ENCODE peak calls at places on chromosomes 11 and 22, in six cellular contexts. One of them, this sample, is unnamed.

GRCh38 chr11:56045538-56045937 is 18.1 kb downstream of the OR5AS1 start:
- DNase-seq in LHCN-M2: no peak
- DNase-seq in heart left ventricle: no peak
- DNase-seq in EL: no peak
- DNase-seq in suprapubic skin: no peak
- DNase-seq in endodermal cell: no peak
- DNase-seq in this sample: no peak

GRCh38 chr11:75668508-75669297 is at the start of gene MAP6:
- DNase-seq in LHCN-M2: no peak
- DNase-seq in heart left ventricle: peak
- DNase-seq in EL: peak
- DNase-seq in suprapubic skin: no peak
- DNase-seq in endodermal cell: peak
- DNase-seq in this sample: no peak

GRCh38 chr11:16120008-16120407 is 236.3 kb downstream of the SOX6 start:
- DNase-seq in LHCN-M2: no peak
- DNase-seq in heart left ventricle: no peak
- DNase-seq in EL: no peak
- DNase-seq in suprapubic skin: no peak
- DNase-seq in endodermal cell: no peak
- DNase-seq in this sample: no peak

GRCh38 chr11:72786305-72787261 is 7.3 kb downstream of the STARD10 start:
- DNase-seq in LHCN-M2: no peak
- DNase-seq in heart left ventricle: no peak
- DNase-seq in EL: no peak
- DNase-seq in suprapubic skin: no peak
- DNase-seq in endodermal cell: no peak
- DNase-seq in this sample: no peak

GRCh38 chr11:112294688-112295340 is 34.2 kb upstream of the PLET1 start:
- DNase-seq in LHCN-M2: peak
- DNase-seq in heart left ventricle: no peak
- DNase-seq in EL: no peak
- DNase-seq in suprapubic skin: no peak
- DNase-seq in endodermal cell: no peak
- DNase-seq in this sample: no peak

GRCh38 chr22:43009444-43009843 is 5.5 kb downstream of the PACSIN2 start:
- DNase-seq in LHCN-M2: no peak
- DNase-seq in heart left ventricle: no peak
- DNase-seq in EL: no peak
- DNase-seq in suprapubic skin: no peak
- DNase-seq in endodermal cell: no peak
- DNase-seq in this sample: no peak

GRCh38 chr11:8260202-8260996 is 3.3 kb downstream of the LMO1 start:
- DNase-seq in LHCN-M2: no peak
- DNase-seq in heart left ventricle: no peak
- DNase-seq in EL: no peak
- DNase-seq in suprapubic skin: peak
- DNase-seq in endodermal cell: peak
- DNase-seq in this sample: no peak

GRCh38 chr11:12798609-12799011 is 124.4 kb downstream of the TEAD1 start:
- DNase-seq in LHCN-M2: no peak
- DNase-seq in heart left ventricle: no peak
- DNase-seq in EL: no peak
- DNase-seq in suprapubic skin: no peak
- DNase-seq in endodermal cell: no peak
- DNase-seq in this sample: no peak

GRCh38 chr11:45383229-45383628 is 97.1 kb upstream of the SYT13 start:
- DNase-seq in LHCN-M2: peak
- DNase-seq in heart left ventricle: no peak
- DNase-seq in EL: peak
- DNase-seq in suprapubic skin: no peak
- DNase-seq in endodermal cell: no peak
- DNase-seq in this sample: peak

GRCh38 chr11:64206457-64207246 is at the start of gene FERMT3:
- DNase-seq in LHCN-M2: no peak
- DNase-seq in heart left ventricle: peak
- DNase-seq in EL: no peak
- DNase-seq in suprapubic skin: no peak
- DNase-seq in endodermal cell: no peak
- DNase-seq in this sample: no peak

GRCh38 chr11:67053896-67054850 is 2.5 kb upstream of the RHOD start:
- DNase-seq in LHCN-M2: peak
- DNase-seq in heart left ventricle: no peak
- DNase-seq in EL: peak
- DNase-seq in suprapubic skin: no peak
- DNase-seq in endodermal cell: peak
- DNase-seq in this sample: peak

GRCh38 chr11:28517621-28518020 is 409.4 kb downstream of the METTL15 start:
- DNase-seq in LHCN-M2: no peak
- DNase-seq in heart left ventricle: no peak
- DNase-seq in EL: no peak
- DNase-seq in suprapubic skin: no peak
- DNase-seq in endodermal cell: no peak
- DNase-seq in this sample: no peak

GRCh38 chr22:50082961-50083461 is 2.2 kb downstream of the MLC1 start:
- DNase-seq in LHCN-M2: no peak
- DNase-seq in heart left ventricle: no peak
- DNase-seq in EL: no peak
- DNase-seq in suprapubic skin: no peak
- DNase-seq in endodermal cell: no peak
- DNase-seq in this sample: no peak

GRCh38 chr11:107018902-107019493 is 722 bp upstream of the GUCY1A2 start:
- DNase-seq in LHCN-M2: peak
- DNase-seq in heart left ventricle: peak
- DNase-seq in EL: peak
- DNase-seq in suprapubic skin: peak
- DNase-seq in endodermal cell: peak
- DNase-seq in this sample: peak

GRCh38 chr11:85725510-85726258 is 39.7 kb upstream of the CCDC89 start:
- DNase-seq in LHCN-M2: peak
- DNase-seq in heart left ventricle: no peak
- DNase-seq in EL: peak
- DNase-seq in suprapubic skin: no peak
- DNase-seq in endodermal cell: no peak
- DNase-seq in this sample: peak

GRCh38 chr11:17581732-17582053 is 34.6 kb downstream of the OTOG start:
- DNase-seq in LHCN-M2: no peak
- DNase-seq in heart left ventricle: no peak
- DNase-seq in EL: no peak
- DNase-seq in suprapubic skin: peak
- DNase-seq in endodermal cell: no peak
- DNase-seq in this sample: no peak

GRCh38 chr22:25495286-25495685 is 69.2 kb upstream of the GRK3 start:
- DNase-seq in LHCN-M2: peak
- DNase-seq in heart left ventricle: peak
- DNase-seq in EL: peak
- DNase-seq in suprapubic skin: no peak
- DNase-seq in endodermal cell: no peak
- DNase-seq in this sample: no peak